ENCODE peak calls at places on chromosomes 2 and 18, in seven cellular contexts. One of them, this sample, is unnamed. For H3K9me2, the result is how much of the 10 kb centered on the place peaks cover.

GRCh38 chr2:56985609-56986008 is 801.8 kb downstream of the CCDC85A start:
- DNase-seq in HCT116: no peak
- DNase-seq in hepatocyte: no peak
- DNase-seq in GM23338: no peak
- DNase-seq in Karpas-422: no peak
- DNase-seq in PC-3: no peak
- DNase-seq in SK-N-SH: no peak
- DNase-seq in this sample: no peak

GRCh38 chr2:67782443-67782842 is 280.4 kb downstream of the C1D start:
- DNase-seq in HCT116: no peak
- DNase-seq in hepatocyte: no peak
- DNase-seq in GM23338: no peak
- DNase-seq in Karpas-422: no peak
- DNase-seq in PC-3: no peak
- DNase-seq in SK-N-SH: no peak
- DNase-seq in this sample: no peak

GRCh38 chr2:160731856-160732255 is 238.2 kb upstream of the RBMS1 start:
- DNase-seq in HCT116: no peak
- DNase-seq in hepatocyte: no peak
- DNase-seq in GM23338: peak
- DNase-seq in Karpas-422: no peak
- DNase-seq in PC-3: no peak
- DNase-seq in SK-N-SH: no peak
- DNase-seq in this sample: no peak

GRCh38 chr2:239688098-239688497 is 287.3 kb upstream of the HDAC4 start:
- DNase-seq in HCT116: no peak
- DNase-seq in hepatocyte: no peak
- DNase-seq in GM23338: peak
- DNase-seq in Karpas-422: no peak
- DNase-seq in PC-3: no peak
- DNase-seq in SK-N-SH: no peak
- DNase-seq in this sample: no peak

GRCh38 chr2:229780856-229781773 is 66.8 kb upstream of the DNER start:
- DNase-seq in HCT116: peak
- DNase-seq in hepatocyte: peak
- DNase-seq in GM23338: peak
- DNase-seq in Karpas-422: peak
- DNase-seq in PC-3: peak
- DNase-seq in SK-N-SH: peak
- DNase-seq in this sample: peak

GRCh38 chr2:105373895-105374401 is 24.9 kb downstream of the FHL2 start:
- DNase-seq in HCT116: no peak
- DNase-seq in hepatocyte: no peak
- DNase-seq in GM23338: no peak
- DNase-seq in Karpas-422: no peak
- DNase-seq in PC-3: no peak
- DNase-seq in SK-N-SH: no peak
- DNase-seq in this sample: no peak

GRCh38 chr2:86704482-86704971 is 15.6 kb upstream of the RMND5A start:
- DNase-seq in HCT116: peak
- DNase-seq in hepatocyte: peak
- DNase-seq in GM23338: no peak
- DNase-seq in Karpas-422: no peak
- DNase-seq in PC-3: peak
- DNase-seq in SK-N-SH: no peak
- DNase-seq in this sample: no peak

GRCh38 chr2:64192080-64192479 is 47.9 kb upstream of the PELI1 start:
- DNase-seq in HCT116: no peak
- DNase-seq in hepatocyte: no peak
- DNase-seq in GM23338: no peak
- DNase-seq in Karpas-422: no peak
- DNase-seq in PC-3: no peak
- DNase-seq in SK-N-SH: no peak
- DNase-seq in this sample: no peak

GRCh38 chr2:239161711-239162140 is 239.1 kb downstream of the HDAC4 start:
- DNase-seq in HCT116: no peak
- DNase-seq in hepatocyte: no peak
- DNase-seq in GM23338: no peak
- DNase-seq in Karpas-422: no peak
- DNase-seq in PC-3: no peak
- DNase-seq in SK-N-SH: no peak
- DNase-seq in this sample: no peak

GRCh38 chr2:49367003-49367402 is 212.7 kb upstream of the FSHR start:
- DNase-seq in HCT116: no peak
- DNase-seq in hepatocyte: no peak
- DNase-seq in GM23338: no peak
- DNase-seq in Karpas-422: no peak
- DNase-seq in PC-3: no peak
- DNase-seq in SK-N-SH: no peak
- DNase-seq in this sample: no peak

GRCh38 chr2:98936133-98936916 is at the start of gene CRACDL:
- DNase-seq in HCT116: no peak
- DNase-seq in hepatocyte: peak
- DNase-seq in GM23338: peak
- DNase-seq in Karpas-422: no peak
- DNase-seq in PC-3: peak
- DNase-seq in SK-N-SH: peak
- DNase-seq in this sample: no peak

GRCh38 chr2:195656131-195656858 is 731 bp upstream of the SLC39A10 start:
- DNase-seq in HCT116: no peak
- DNase-seq in hepatocyte: no peak
- DNase-seq in GM23338: no peak
- DNase-seq in Karpas-422: no peak
- DNase-seq in PC-3: no peak
- DNase-seq in SK-N-SH: peak
- DNase-seq in this sample: no peak

GRCh38 chr2:216189410-216189809 is 80.3 kb downstream of the XRCC5 start:
- DNase-seq in HCT116: no peak
- DNase-seq in hepatocyte: no peak
- DNase-seq in GM23338: no peak
- DNase-seq in Karpas-422: no peak
- DNase-seq in PC-3: no peak
- DNase-seq in SK-N-SH: no peak
- DNase-seq in this sample: no peak

GRCh38 chr2:142037051-142037450 is 93.8 kb downstream of the LRP1B start:
- DNase-seq in HCT116: no peak
- DNase-seq in hepatocyte: peak
- DNase-seq in GM23338: peak
- DNase-seq in Karpas-422: no peak
- DNase-seq in PC-3: peak
- DNase-seq in SK-N-SH: no peak
- DNase-seq in this sample: no peak

GRCh38 chr18:26133652-26134051 is at the start of gene PSMA8:
- DNase-seq in HCT116: no peak
- DNase-seq in hepatocyte: peak
- DNase-seq in GM23338: peak
- DNase-seq in Karpas-422: no peak
- DNase-seq in PC-3: no peak
- DNase-seq in SK-N-SH: no peak
- DNase-seq in this sample: no peak

GRCh38 chr2:226554726-226555125 is 244.9 kb downstream of the IRS1 start:
- DNase-seq in HCT116: no peak
- DNase-seq in hepatocyte: no peak
- DNase-seq in GM23338: no peak
- DNase-seq in Karpas-422: no peak
- DNase-seq in PC-3: no peak
- DNase-seq in SK-N-SH: no peak
- DNase-seq in this sample: no peak

GRCh38 chr2:56540467-56540866 is 356.7 kb downstream of the CCDC85A start:
- DNase-seq in HCT116: no peak
- DNase-seq in hepatocyte: no peak
- DNase-seq in GM23338: no peak
- DNase-seq in Karpas-422: no peak
- DNase-seq in PC-3: no peak
- DNase-seq in SK-N-SH: no peak
- DNase-seq in this sample: no peak

GRCh38 chr2:162333968-162334367 is 10.0 kb upstream of the GCA start:
- DNase-seq in HCT116: no peak
- DNase-seq in hepatocyte: peak
- DNase-seq in GM23338: peak
- DNase-seq in Karpas-422: peak
- DNase-seq in PC-3: peak
- DNase-seq in SK-N-SH: no peak
- DNase-seq in this sample: peak

GRCh38 chr18:213977-214376 is 53.9 kb downstream of the THOC1 start:
- DNase-seq in HCT116: no peak
- DNase-seq in hepatocyte: no peak
- DNase-seq in GM23338: no peak
- DNase-seq in Karpas-422: no peak
- DNase-seq in PC-3: no peak
- DNase-seq in SK-N-SH: no peak
- DNase-seq in this sample: no peak

GRCh38 chr2:216490061-216490460 is 8.6 kb upstream of the RPL37A start:
- DNase-seq in HCT116: no peak
- DNase-seq in hepatocyte: no peak
- DNase-seq in GM23338: no peak
- DNase-seq in Karpas-422: no peak
- DNase-seq in PC-3: peak
- DNase-seq in SK-N-SH: no peak
- DNase-seq in this sample: no peak

GRCh38 chr2:189628817-189629552 is 32.3 kb upstream of the ASNSD1 start:
- DNase-seq in HCT116: no peak
- DNase-seq in hepatocyte: no peak
- DNase-seq in GM23338: no peak
- DNase-seq in Karpas-422: no peak
- DNase-seq in PC-3: no peak
- DNase-seq in SK-N-SH: no peak
- DNase-seq in this sample: no peak

GRCh38 chr2:1269812-1270211 is 143.5 kb upstream of the TPO start:
- DNase-seq in HCT116: no peak
- DNase-seq in hepatocyte: no peak
- DNase-seq in GM23338: no peak
- DNase-seq in Karpas-422: no peak
- DNase-seq in PC-3: no peak
- DNase-seq in SK-N-SH: no peak
- DNase-seq in this sample: no peak

GRCh38 chr18:44816449-44816848 is 135.8 kb downstream of the SETBP1 start:
- DNase-seq in HCT116: no peak
- DNase-seq in hepatocyte: no peak
- DNase-seq in GM23338: no peak
- DNase-seq in Karpas-422: no peak
- DNase-seq in PC-3: no peak
- DNase-seq in SK-N-SH: no peak
- DNase-seq in this sample: no peak

GRCh38 chr2:21892140-21892539 is 768.4 kb downstream of the TDRD15 start:
- DNase-seq in HCT116: no peak
- DNase-seq in hepatocyte: no peak
- DNase-seq in GM23338: no peak
- DNase-seq in Karpas-422: no peak
- DNase-seq in PC-3: no peak
- DNase-seq in SK-N-SH: no peak
- DNase-seq in this sample: no peak

GRCh38 chr2:99890616-99891259 is 251.7 kb downstream of the AFF3 start:
- DNase-seq in HCT116: no peak
- DNase-seq in hepatocyte: no peak
- DNase-seq in GM23338: no peak
- DNase-seq in Karpas-422: no peak
- DNase-seq in PC-3: no peak
- DNase-seq in SK-N-SH: peak
- DNase-seq in this sample: no peak

GRCh38 chr2:10132596-10132995 is 10.1 kb downstream of the RRM2 start:
- DNase-seq in HCT116: no peak
- DNase-seq in hepatocyte: no peak
- DNase-seq in GM23338: no peak
- DNase-seq in Karpas-422: peak
- DNase-seq in PC-3: no peak
- DNase-seq in SK-N-SH: no peak
- DNase-seq in this sample: no peak

GRCh38 chr2:10132043-10132575 is 9.6 kb downstream of the RRM2 start:
- DNase-seq in HCT116: no peak
- DNase-seq in hepatocyte: no peak
- DNase-seq in GM23338: no peak
- DNase-seq in Karpas-422: peak
- DNase-seq in PC-3: no peak
- DNase-seq in SK-N-SH: no peak
- DNase-seq in this sample: no peak

GRCh38 chr2:10135296-10136089 is 13.0 kb downstream of the RRM2 start:
- DNase-seq in HCT116: no peak
- DNase-seq in hepatocyte: no peak
- DNase-seq in GM23338: no peak
- DNase-seq in Karpas-422: peak
- DNase-seq in PC-3: peak
- DNase-seq in SK-N-SH: no peak
- DNase-seq in this sample: no peak

GRCh38 chr2:10136187-10136934 is 13.8 kb downstream of the RRM2 start:
- DNase-seq in HCT116: no peak
- DNase-seq in hepatocyte: no peak
- DNase-seq in GM23338: no peak
- DNase-seq in Karpas-422: peak
- DNase-seq in PC-3: no peak
- DNase-seq in SK-N-SH: no peak
- DNase-seq in this sample: no peak

GRCh38 chr2:10133007-10133647 is 10.6 kb downstream of the RRM2 start:
- DNase-seq in HCT116: no peak
- DNase-seq in hepatocyte: no peak
- DNase-seq in GM23338: peak
- DNase-seq in Karpas-422: peak
- DNase-seq in PC-3: no peak
- DNase-seq in SK-N-SH: no peak
- DNase-seq in this sample: no peak
- H3K4me2 ChIP-seq in HCT116: no peak
- H3K4me2 ChIP-seq in hepatocyte: no peak
- H3K4me2 ChIP-seq in GM23338: peak
- H3K4me2 ChIP-seq in Karpas-422: no peak
- H3K4me2 ChIP-seq in PC-3: no peak
- H3K4me2 ChIP-seq in SK-N-SH: no peak
- H3K4me2 ChIP-seq in this sample: no peak

DNA sequence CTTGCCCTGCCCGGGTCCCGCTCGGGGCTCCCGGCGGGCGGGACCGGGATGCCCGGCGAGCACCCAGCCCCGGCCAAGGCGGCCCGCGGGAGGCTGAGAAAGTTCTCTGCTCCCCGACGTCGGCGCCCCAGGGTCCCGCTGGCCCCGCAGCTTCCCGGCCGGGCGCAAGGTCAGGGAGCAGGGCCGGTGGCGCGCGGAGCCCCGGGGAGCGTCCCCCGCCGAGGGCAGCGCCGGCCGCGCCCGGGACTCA is 331 bp downstream of the SERPINE2 start:
- DNase-seq in HCT116: no peak
- DNase-seq in hepatocyte: no peak
- DNase-seq in GM23338: no peak
- DNase-seq in Karpas-422: no peak
- DNase-seq in PC-3: no peak
- DNase-seq in SK-N-SH: no peak
- DNase-seq in this sample: no peak
- H3K9me2 ChIP-seq in HCT116: under half
- H3K9me2 ChIP-seq in hepatocyte: under half
- H3K9me2 ChIP-seq in GM23338: under half
- H3K9me2 ChIP-seq in Karpas-422: under half
- H3K9me2 ChIP-seq in PC-3: under half
- H3K9me2 ChIP-seq in SK-N-SH: under half
- H3K9me2 ChIP-seq in this sample: under half

GRCh38 chr2:127065299-127065931 is 41.5 kb downstream of the BIN1 start:
- DNase-seq in HCT116: no peak
- DNase-seq in hepatocyte: no peak
- DNase-seq in GM23338: no peak
- DNase-seq in Karpas-422: no peak
- DNase-seq in PC-3: no peak
- DNase-seq in SK-N-SH: no peak
- DNase-seq in this sample: no peak
- H2AFZ ChIP-seq in HCT116: no peak
- H2AFZ ChIP-seq in hepatocyte: no peak
- H2AFZ ChIP-seq in GM23338: no peak
- H2AFZ ChIP-seq in Karpas-422: no peak
- H2AFZ ChIP-seq in PC-3: peak
- H2AFZ ChIP-seq in SK-N-SH: no peak
- H2AFZ ChIP-seq in this sample: no peak

GRCh38 chr2:241219030-241219382 is 30.5 kb downstream of the ANO7 start:
- DNase-seq in HCT116: no peak
- DNase-seq in hepatocyte: no peak
- DNase-seq in GM23338: no peak
- DNase-seq in Karpas-422: no peak
- DNase-seq in PC-3: no peak
- DNase-seq in SK-N-SH: no peak
- DNase-seq in this sample: no peak
- H3K4me2 ChIP-seq in HCT116: peak
- H3K4me2 ChIP-seq in hepatocyte: peak
- H3K4me2 ChIP-seq in GM23338: peak
- H3K4me2 ChIP-seq in Karpas-422: peak
- H3K4me2 ChIP-seq in PC-3: peak
- H3K4me2 ChIP-seq in SK-N-SH: peak
- H3K4me2 ChIP-seq in this sample: peak